ENCODE peak calls at places on chromosome 2, in five cellular contexts. H, T, E, Q and O are unnamed samples.

GRCh38 chr2:237319086-237319820 is 94.7 kb downstream of the COL6A3 start:
- DNase-seq in H (no peak), T (no peak), E (no peak), Q (no peak), O (no peak)

GRCh38 chr2:219736196-219736595 is 108.8 kb downstream of the SLC4A3 start:
- DNase-seq in Q (no peak), H (peak; percentile 26), E (peak; percentile 44), T (no peak), O (no peak)

GRCh38 chr2:47190188-47190818 is 35.2 kb upstream of the STPG4 start:
- DNase-seq in E (no peak), H (no peak), T (no peak), Q (no peak), O (no peak)

GRCh38 chr2:230447455-230448451 is 31.8 kb downstream of the SP100 start:
- DNase-seq in E (no peak), T (no peak), H (no peak), Q (no peak), O (no peak)

GRCh38 chr2:27873091-27873490 is 17.1 kb downstream of the RBKS start:
- DNase-seq in E (no peak), T (no peak), Q (no peak), H (no peak), O (no peak)

GRCh38 chr2:204550738-204551137 is 5.5 kb downstream of the PARD3B start:
- DNase-seq in E (peak; percentile 11), H (no peak), Q (no peak), T (no peak), O (no peak)

GRCh38 chr2:67625671-67626070 is 228.5 kb downstream of the ETAA1 start:
- DNase-seq in Q (no peak), E (no peak), H (no peak), T (no peak), O (no peak)

GRCh38 chr2:178263159-178263860 is 69.0 kb downstream of the OSBPL6 start:
- DNase-seq in Q (no peak), T (no peak), E (no peak), H (no peak), O (no peak)

GRCh38 chr2:201630577-201630976 is 12.7 kb downstream of the TMEM237 start:
- DNase-seq in H (no peak), T (no peak), E (no peak), Q (no peak), O (no peak)

GRCh38 chr2:31266804-31267203 is 32.9 kb downstream of the EHD3 start:
- DNase-seq in H (no peak), T (no peak), E (no peak), Q (no peak), O (no peak)

GRCh38 chr2:38123862-38124261 is 47.9 kb upstream of the CYP1B1 start:
- DNase-seq in Q (no peak), T (no peak), H (no peak), E (no peak), O (no peak)

GRCh38 chr2:11129598-11130449 is 25.4 kb upstream of the SLC66A3 start:
- DNase-seq in E (peak; percentile 87), H (no peak), T (peak; percentile 88), Q (peak; percentile 81), O (peak; percentile 81)

GRCh38 chr2:29390131-29390530 is 274.9 kb downstream of the CLIP4 start:
- DNase-seq in T (no peak), H (no peak), E (no peak), Q (no peak), O (no peak)

GRCh38 chr2:45439788-45440773 is 171.0 kb downstream of the SRBD1 start:
- DNase-seq in H (no peak), T (no peak), Q (no peak), E (no peak), O (no peak)

GRCh38 chr2:80020061-80020460 is 284.5 kb downstream of the LRRTM1 start:
- DNase-seq in T (no peak), H (no peak), E (no peak), Q (no peak), O (no peak)

GRCh38 chr2:14872779-14873325 is 240.3 kb downstream of the LRATD1 start:
- DNase-seq in Q (no peak), T (no peak), E (no peak), H (no peak), O (no peak)

GRCh38 chr2:1848599-1848995 is 104.3 kb upstream of the PXDN start:
- DNase-seq in Q (no peak), H (no peak), T (peak; percentile 10), E (no peak), O (no peak)
- H3K27me3 ChIP-seq in Q (peaks cover 39% of the 10 kb centered on the region), H (no peaks in the 10 kb centered on the region), T (peaks cover 3% of the 10 kb centered on the region), E (no peaks in the 10 kb centered on the region), O (no peaks in the 10 kb centered on the region)

GRCh38 chr2:191015229-191015628 is 1.3 kb upstream of the STAT1 start:
- DNase-seq in T (no peak), Q (no peak), H (no peak), E (no peak), O (no peak)
- H3K27me3 ChIP-seq in T (no peaks in the 10 kb centered on the region), Q (no peaks in the 10 kb centered on the region), H (no peaks in the 10 kb centered on the region), E (no peaks in the 10 kb centered on the region), O (no peaks in the 10 kb centered on the region)

GRCh38 chr2:130972410-130972809 is 120.8 kb downstream of the FAM168B start:
- DNase-seq in H (no peak), T (no peak), E (no peak), Q (no peak), O (no peak)

GRCh38 chr2:130977461-130978050 is 115.7 kb downstream of the FAM168B start:
- DNase-seq in E (no peak), H (no peak), Q (no peak), T (no peak), O (no peak)

GRCh38 chr2:130975729-130976128 is 117.5 kb downstream of the FAM168B start:
- DNase-seq in T (no peak), H (no peak), Q (no peak), E (no peak), O (no peak)

GRCh38 chr2:130976591-130977237 is 116.5 kb downstream of the FAM168B start:
- DNase-seq in E (no peak), Q (no peak), H (no peak), T (no peak), O (no peak)
- H3K27me3 ChIP-seq in E (no peaks in the 10 kb centered on the region), Q (no peaks in the 10 kb centered on the region), H (no peaks in the 10 kb centered on the region), T (no peaks in the 10 kb centered on the region), O (no peaks in the 10 kb centered on the region)

GRCh38 chr2:161416294-161416632 is at the start of gene TBR1:
- DNase-seq in T (no peak), H (no peak), Q (no peak), E (no peak), O (no peak)
- H3K27me3 ChIP-seq in T (peaks cover 57% of the 10 kb centered on the region), H (peaks cover 68% of the 10 kb centered on the region), Q (peaks cover 69% of the 10 kb centered on the region), E (peaks cover 38% of the 10 kb centered on the region), O (peaks cover 5% of the 10 kb centered on the region)

GRCh38 chr2:209508255-209508654 is 84.4 kb downstream of the MAP2 start:
- DNase-seq in T (no peak), Q (no peak), H (no peak), E (no peak), O (no peak)

GRCh38 chr2:209517436-209517835 is 93.6 kb downstream of the MAP2 start:
- DNase-seq in H (no peak), Q (no peak), E (no peak), T (no peak), O (no peak)

GRCh38 chr2:209511637-209512036 is 87.8 kb downstream of the MAP2 start:
- DNase-seq in H (no peak), E (no peak), T (no peak), Q (no peak), O (no peak)

DNA sequence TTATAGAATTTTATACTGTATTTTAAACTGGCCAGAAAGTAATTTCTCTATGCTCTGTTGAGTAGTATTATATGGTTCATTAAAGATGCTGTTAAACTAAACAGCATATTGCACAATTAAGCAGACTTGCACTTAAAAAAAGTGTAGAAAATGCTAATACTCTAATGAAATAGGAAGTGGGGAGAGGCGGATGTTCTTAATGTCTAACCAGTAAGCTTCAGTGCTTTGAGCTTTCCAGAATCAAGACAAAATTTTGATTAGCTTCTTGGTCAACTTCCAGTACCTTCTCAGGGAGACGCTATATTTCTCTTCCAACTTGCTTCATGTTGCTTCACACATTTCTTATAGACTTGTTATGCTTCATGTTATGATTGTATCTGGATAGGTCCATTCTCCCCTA is 89.1 kb downstream of the MAP2 start:
- DNase-seq in E (no peak), Q (no peak), T (no peak), H (no peak), O (no peak)
- H3K27me3 ChIP-seq in E (no peaks in the 10 kb centered on the region), Q (no peaks in the 10 kb centered on the region), T (no peaks in the 10 kb centered on the region), H (no peaks in the 10 kb centered on the region), O (no peaks in the 10 kb centered on the region)

GRCh38 chr2:120389036-120389391 is 43.1 kb downstream of the INHBB start:
- DNase-seq in Q (peak; percentile 31), T (peak; percentile 20), H (no peak), E (no peak), O (no peak)

GRCh38 chr2:120391905-120392665 is 46.1 kb downstream of the INHBB start:
- DNase-seq in H (no peak), Q (peak; percentile 48), E (no peak), T (peak; percentile 14), O (no peak)

GRCh38 chr2:120390381-120391055 is 44.6 kb downstream of the INHBB start:
- DNase-seq in E (peak; percentile 1), H (no peak), Q (no peak), T (peak; percentile 34), O (peak; percentile 51)

GRCh38 chr2:120385355-120386127 is 39.6 kb downstream of the INHBB start:
- DNase-seq in Q (no peak), T (peak; percentile 9), E (no peak), H (no peak), O (no peak)

DNA sequence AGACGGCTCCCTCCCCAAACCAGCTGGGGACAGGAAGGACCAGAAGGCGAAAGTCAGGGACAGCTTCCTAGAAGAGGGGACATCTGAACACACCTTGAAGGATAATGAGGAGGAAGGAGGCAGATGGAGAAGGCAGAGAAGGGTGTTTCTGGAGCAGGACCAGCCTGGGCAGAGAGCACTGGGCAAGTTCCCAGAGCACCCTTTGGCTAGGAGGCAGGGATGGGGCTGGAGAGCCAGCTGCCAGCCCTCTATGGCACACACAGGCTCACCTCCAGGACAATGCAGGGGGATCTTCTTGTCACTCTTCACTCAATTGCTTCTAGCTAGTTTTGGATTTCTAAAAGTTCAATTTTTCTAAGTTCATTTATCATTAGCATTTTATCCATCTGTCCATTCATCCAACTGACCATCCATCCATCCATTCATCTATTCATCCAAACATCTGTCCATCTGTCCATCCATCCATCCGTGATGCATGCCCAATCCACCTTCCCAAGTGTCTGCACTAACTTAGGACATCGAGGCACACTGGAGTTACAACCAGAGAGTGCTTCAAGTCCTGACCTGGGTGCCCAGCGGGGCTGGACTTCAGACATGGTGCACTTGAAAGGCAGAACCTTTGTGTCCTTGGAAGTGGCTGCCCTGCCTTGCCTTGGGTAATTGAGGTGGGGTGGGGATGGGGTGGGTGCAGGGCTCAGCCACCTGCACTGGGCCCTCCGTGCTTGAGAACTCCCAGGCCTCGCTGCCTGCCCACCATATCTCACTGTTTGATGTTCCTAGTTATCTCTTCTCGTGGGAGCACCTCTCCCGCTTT is 42.5 kb downstream of the INHBB start:
- DNase-seq in Q (peak; percentile 21), T (peak; percentile 9), H (no peak), E (peak; percentile 0), O (no peak)
- H3K27me3 ChIP-seq in Q (peaks cover 9% of the 10 kb centered on the region), T (no peaks in the 10 kb centered on the region), H (no peaks in the 10 kb centered on the region), E (no peaks in the 10 kb centered on the region), O (no peaks in the 10 kb centered on the region)